ENCODE peak calls at places on chromosome 12, in eight cellular contexts. X is NCI-H1092; W is A549; N is activated effector memory CD4-positive, alpha-beta T cell treated with Interleukin-2 at 50 U/mL for 16 hours; I is omental fat pad; L is iPS DF 6.9; S is AG04450; Z is NCI-H69. V is an unnamed sample.
A peak's percentile ranks its signal among the peaks of the same experiment; 100 is the strongest.

GRCh38 chr12:10540776-10541205 is 35.1 kb downstream of the EIF2S3B start:
- DNase-seq in N (no peak), X (no peak), S (no peak), L (no peak), Z (no peak), I (no peak), W (no peak), V (no peak)

GRCh38 chr12:78584695-78585094 is 279.9 kb upstream of the SYT1 start:
- DNase-seq in W (no peak), X (no peak), Z (peak; percentile 46), N (no peak), L (peak; percentile 55), S (no peak), I (no peak), V (no peak)

GRCh38 chr12:104710940-104711725 is 247.0 kb downstream of the SLC41A2 start:
- DNase-seq in Z (no peak), I (no peak), L (no peak), S (peak; percentile 34), N (no peak), X (no peak), W (no peak), V (no peak)

GRCh38 chr12:66144796-66145754 is 14.5 kb upstream of the LLPH start:
- DNase-seq in N (no peak), L (peak; percentile 20), I (no peak), X (no peak), Z (peak; percentile 24), W (peak; percentile 37), S (no peak), V (no peak)

GRCh38 chr12:46546634-46547273 is 174.2 kb upstream of the SLC38A2 start:
- DNase-seq in L (no peak), W (no peak), I (no peak), S (no peak), Z (no peak), N (no peak), X (no peak), V (no peak)

GRCh38 chr12:1518763-1519516 is 75.4 kb downstream of the FBXL14 start:
- DNase-seq in Z (peak; percentile 92), W (no peak), X (peak; percentile 39), S (peak; percentile 49), L (no peak), I (no peak), N (no peak), V (no peak)

GRCh38 chr12:50188280-50188781 is 21.2 kb upstream of the CERS5 start:
- DNase-seq in X (no peak), W (no peak), L (no peak), I (no peak), Z (no peak), S (no peak), N (no peak), V (no peak)

GRCh38 chr12:95259368-95259767 is 41.8 kb downstream of the VEZT start:
- DNase-seq in W (no peak), X (no peak), I (no peak), S (no peak), L (no peak), N (no peak), Z (peak; percentile 26), V (no peak)

GRCh38 chr12:42921741-42922511 is 332.4 kb upstream of the PRICKLE1 start:
- DNase-seq in S (peak; percentile 30), I (no peak), L (no peak), Z (peak; percentile 57), W (no peak), X (no peak), N (no peak), V (no peak)

GRCh38 chr12:112524676-112525425 is 106.1 kb downstream of the PTPN11 start:
- DNase-seq in W (peak; percentile 31), S (no peak), L (no peak), I (no peak), Z (no peak), N (no peak), X (no peak), V (no peak)

GRCh38 chr12:124399622-124400021 is 104.7 kb downstream of the RFLNA start:
- DNase-seq in W (peak; percentile 69), S (no peak), N (no peak), X (no peak), L (no peak), I (no peak), Z (no peak), V (no peak)

GRCh38 chr12:42382013-42382696 is 56.2 kb downstream of the PPHLN1 start:
- DNase-seq in N (no peak), W (no peak), S (no peak), L (no peak), I (no peak), Z (no peak), X (no peak), V (no peak)